ENCODE peak calls at places on chromosomes 12 and 14, in ten cellular contexts. B, F, O, X, R, Z, E, L, V and H are unnamed samples.

GRCh38 chr12:71691504-71692129 is 5.7 kb downstream of the TMEM19 start:
- DNase-seq in V (no peak), Z (no peak), L (no peak), O (no peak), E (peak; percentile 37), R (no peak), F (peak; percentile 54), X (no peak), B (no peak), H (no peak)

GRCh38 chr14:23182372-23183014 is 967 bp downstream of the SLC7A8 start:
- DNase-seq in R (no peak), Z (no peak), X (peak; percentile 14), E (peak; percentile 70), V (no peak), F (peak; percentile 63), L (no peak), O (peak; percentile 33), B (no peak), H (peak; percentile 86)

GRCh38 chr14:91241848-91242247 is 2.7 kb downstream of the GPR68 start:
- DNase-seq in X (no peak), O (no peak), E (no peak), V (no peak), Z (no peak), B (no peak), L (no peak), F (peak; percentile 73), R (no peak), H (no peak)

GRCh38 chr12:117522559-117522958 is 161.1 kb upstream of the NOS1 start:
- DNase-seq in F (no peak), X (no peak), R (no peak), B (no peak), V (no peak), L (no peak), O (no peak), E (no peak), Z (no peak), H (no peak)

GRCh38 chr12:49792976-49793580 is 35.1 kb downstream of the NCKAP5L start:
- DNase-seq in X (no peak), E (no peak), F (no peak), O (no peak), R (no peak), V (no peak), B (no peak), Z (no peak), L (no peak), H (no peak)

GRCh38 chr14:90522585-90523191 is 125.9 kb downstream of the CALM1 start:
- DNase-seq in X (no peak), R (no peak), L (no peak), E (peak; percentile 49), Z (peak; percentile 57), O (no peak), F (peak; percentile 70), V (no peak), B (peak; percentile 35), H (peak; percentile 75)

GRCh38 chr12:105852958-105853357 is 285.8 kb downstream of the NUAK1 start:
- DNase-seq in F (no peak), L (no peak), Z (no peak), X (no peak), R (no peak), E (no peak), O (no peak), B (no peak), V (no peak), H (no peak)

GRCh38 chr12:53735556-53735955 is 8.3 kb upstream of the CALCOCO1 start:
- DNase-seq in R (no peak), F (no peak), O (no peak), B (no peak), Z (no peak), X (no peak), L (no peak), E (no peak), V (no peak), H (peak; percentile 28)

GRCh38 chr14:99520571-99521081 is 39.4 kb downstream of the CCNK start:
- DNase-seq in R (no peak), X (no peak), E (no peak), V (no peak), Z (no peak), B (no peak), F (peak; percentile 17), O (no peak), L (no peak), H (no peak)

GRCh38 chr14:50675597-50675996 is 7.5 kb upstream of the SAV1 start:
- DNase-seq in V (no peak), F (no peak), E (no peak), X (no peak), R (no peak), L (no peak), B (no peak), Z (no peak), O (no peak), H (no peak)

GRCh38 chr12:101166866-101167265 is 43.2 kb downstream of the SLC5A8 start:
- DNase-seq in F (no peak), R (no peak), X (no peak), B (no peak), L (no peak), Z (no peak), E (no peak), O (no peak), V (no peak), H (no peak)